ENCODE peak calls at places on chromosomes 16 and 17, in four cellular contexts. J, A, W and I are unnamed samples.

GRCh38 chr17:74801896-74802295 is 25.8 kb upstream of the NAT9 start:
- DNase-seq in J (no peak), W (no peak), A (no peak), I (no peak)

GRCh38 chr16:49473131-49473530 is 99.5 kb downstream of the C16orf78 start:
- DNase-seq in A (peak), W (no peak), J (no peak), I (no peak)

GRCh38 chr17:45877467-45877866 is 16.9 kb upstream of the MAPT start:
- DNase-seq in W (no peak), J (no peak), A (no peak), I (no peak)

GRCh38 chr17:62892870-62893338 is 73.1 kb upstream of the TANC2 start:
- DNase-seq in J (peak), W (peak), A (peak), I (no peak)

GRCh38 chr16:67909056-67909742 is 16.1 kb downstream of the PSKH1 start:
- DNase-seq in A (no peak), W (no peak), J (no peak), I (no peak)

GRCh38 chr17:30969989-30970680 is 704 bp upstream of the RNF135 start:
- DNase-seq in W (peak), J (peak), A (peak), I (no peak)

GRCh38 chr17:76747716-76748360 is 9.9 kb downstream of the MFSD11 start:
- DNase-seq in J (no peak), A (no peak), W (no peak), I (no peak)

GRCh38 chr17:34313164-34313563 is 6.1 kb upstream of the CCL8 start:
- DNase-seq in J (no peak), W (no peak), A (no peak), I (no peak)

GRCh38 chr16:87457724-87458423 is 35.0 kb downstream of the ZCCHC14 start:
- DNase-seq in W (peak), J (peak), A (no peak), I (no peak)

GRCh38 chr16:28067604-28068382 is 4.3 kb upstream of the GSG1L start:
- DNase-seq in A (peak), J (no peak), W (no peak), I (no peak)

GRCh38 chr17:73541111-73541510 is 103.1 kb downstream of the SDK2 start:
- DNase-seq in J (no peak), A (no peak), W (no peak), I (no peak)

GRCh38 chr17:33684714-33685113 is 391.6 kb upstream of the ASIC2 start:
- DNase-seq in A (no peak), W (no peak), J (no peak), I (no peak)

GRCh38 chr17:65231662-65232335 is 94.6 kb downstream of the RGS9 start:
- DNase-seq in W (peak), J (peak), A (peak), I (peak)

GRCh38 chr17:6269474-6269873 is 165.4 kb downstream of the AIPL1 start:
- DNase-seq in W (peak), J (peak), A (no peak), I (no peak)

GRCh38 chr16:72355561-72355960 is 183.6 kb upstream of the PMFBP1 start:
- DNase-seq in A (no peak), W (no peak), J (no peak), I (no peak)

GRCh38 chr17:79926308-79927135 is 87.3 kb upstream of the CBX4 start:
- DNase-seq in W (no peak), J (no peak), A (no peak), I (no peak)

GRCh38 chr17:81037783-81038733 is 3.1 kb downstream of the BAIAP2 start:
- DNase-seq in J (no peak), W (no peak), A (no peak), I (no peak)

GRCh38 chr16:2001456-2002355 is 7.9 kb downstream of the ZNF598 start:
- DNase-seq in A (no peak), J (no peak), W (no peak), I (no peak)

GRCh38 chr16:68351991-68352431 is 41.2 kb downstream of the PRMT7 start:
- DNase-seq in J (peak), A (no peak), W (no peak), I (no peak)

GRCh38 chr17:38511126-38512108 is 83.2 kb downstream of the ARHGAP23 start:
- DNase-seq in A (no peak), W (peak), J (no peak), I (no peak)

GRCh38 chr16:21526923-21527807 is 72.2 kb upstream of the METTL9 start:
- DNase-seq in J (no peak), W (no peak), A (no peak), I (no peak)

GRCh38 chr17:45734598-45734997 is 49.5 kb upstream of the CRHR1 start:
- DNase-seq in A (no peak), J (no peak), W (no peak), I (no peak)

GRCh38 chr17:42118545-42118944 is 2.6 kb downstream of the KAT2A start:
- DNase-seq in J (no peak), A (no peak), W (no peak), I (no peak)

GRCh38 chr16:51818342-51818944 is 667.4 kb upstream of the SALL1 start:
- DNase-seq in W (no peak), J (peak), A (no peak), I (no peak)

GRCh38 chr17:1083451-1084187 is 86.7 kb downstream of the TIMM22 start:
- DNase-seq in A (no peak), J (no peak), W (no peak), I (peak)

GRCh38 chr16:72857841-72858594 is 189.9 kb downstream of the ZFHX3 start:
- DNase-seq in W (no peak), A (no peak), J (no peak), I (no peak)

GRCh38 chr17:19384723-19385391 is 2.1 kb downstream of the MFAP4 start:
- DNase-seq in J (peak), A (peak), W (no peak), I (no peak)

GRCh38 chr16:88681084-88681680 is 5.1 kb downstream of the SNAI3 start:
- DNase-seq in W (no peak), J (no peak), A (no peak), I (no peak)

GRCh38 chr16:4944333-4945281 is 7.7 kb upstream of the PPL start:
- DNase-seq in A (peak), J (peak), W (peak), I (no peak)

GRCh38 chr17:32741381-32741780 is 135.5 kb downstream of the MYO1D start:
- DNase-seq in A (no peak), W (no peak), J (no peak), I (no peak)

GRCh38 chr17:71709974-71710373 is 410.8 kb upstream of the SOX9 start:
- DNase-seq in J (peak), W (no peak), A (no peak), I (no peak)

GRCh38 chr16:46898006-46898405 is 13.8 kb downstream of the GPT2 start:
- DNase-seq in A (no peak), W (no peak), J (no peak), I (no peak)
- TF ChIP-seq CTCF in A (no peak), W (no peak), J (no peak), I (no peak)

GRCh38 chr16:83955218-83956130 is 2.4 kb downstream of the OSGIN1 start:
- DNase-seq in J (no peak), W (no peak), A (no peak), I (no peak)

GRCh38 chr16:83956336-83957289 is 3.6 kb downstream of the OSGIN1 start:
- DNase-seq in A (peak), J (peak), W (peak), I (no peak)

GRCh38 chr16:83952940-83953795 is at the start of gene OSGIN1:
- DNase-seq in A (peak), J (peak), W (peak), I (no peak)

GRCh38 chr16:83953796-83954576 is 946 bp downstream of the OSGIN1 start:
- DNase-seq in A (no peak), W (peak), J (peak), I (no peak)

DNA sequence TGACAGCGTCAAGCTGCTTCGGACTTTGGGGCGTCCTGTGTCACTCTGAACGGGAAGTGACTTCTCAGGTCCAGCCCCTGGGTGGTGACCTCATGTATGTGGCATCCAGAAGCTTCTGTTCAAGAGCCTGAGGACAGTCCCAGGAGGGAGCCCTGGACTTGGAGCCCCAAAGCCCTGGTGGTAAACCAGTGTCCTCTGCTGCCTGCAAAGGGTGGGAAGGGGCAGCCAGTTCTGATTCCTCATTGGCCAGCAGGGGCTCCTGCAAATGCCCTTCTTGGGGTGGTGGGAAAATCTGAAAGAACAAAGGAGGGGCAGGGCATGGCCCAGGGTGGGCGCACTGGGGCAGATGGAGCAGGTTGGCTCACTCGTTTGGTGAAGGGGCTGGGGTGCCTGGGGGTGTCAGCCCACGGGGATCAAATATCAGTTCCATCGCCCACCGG is 1.6 kb downstream of the OSGIN1 start:
- DNase-seq in W (peak), A (peak), J (peak), I (no peak)
- TF ChIP-seq CTCF in W (no peak), A (no peak), J (no peak), I (no peak)

GRCh38 chr16:19659554-19659953 is 58.5 kb downstream of the KNOP1 start:
- DNase-seq in J (no peak), A (no peak), W (no peak), I (no peak)
- TF ChIP-seq CTCF in J (no peak), A (no peak), W (no peak), I (peak)

GRCh38 chr16:50547944-50548658 is at the start of gene NKD1:
- DNase-seq in J (peak), W (peak), A (peak), I (peak)

GRCh38 chr16:50549561-50549915 is 1.3 kb downstream of the NKD1 start:
- DNase-seq in W (no peak), A (no peak), J (no peak), I (no peak)

GRCh38 chr16:50548659-50549560 is 714 bp downstream of the NKD1 start:
- DNase-seq in A (no peak), W (no peak), J (no peak), I (no peak)

GRCh38 chr16:50546125-50546524 is 2.1 kb upstream of the NKD1 start:
- DNase-seq in J (no peak), A (no peak), W (no peak), I (no peak)

GRCh38 chr16:50547340-50547865 is 793 bp upstream of the NKD1 start:
- DNase-seq in A (peak), J (peak), W (no peak), I (no peak)
- TF ChIP-seq CTCF in A (no peak), J (peak), W (peak), I (peak)

GRCh38 chr16:70656712-70657263 is 10.4 kb downstream of the IL34 start:
- DNase-seq in W (no peak), A (no peak), J (no peak), I (no peak)
- TF ChIP-seq CTCF in W (no peak), A (no peak), J (no peak), I (no peak)

GRCh38 chr16:15635926-15636325 is 7.0 kb downstream of the MARF1 start:
- DNase-seq in A (no peak), W (no peak), J (no peak), I (no peak)
- TF ChIP-seq CTCF in A (no peak), W (no peak), J (no peak), I (no peak)

DNA sequence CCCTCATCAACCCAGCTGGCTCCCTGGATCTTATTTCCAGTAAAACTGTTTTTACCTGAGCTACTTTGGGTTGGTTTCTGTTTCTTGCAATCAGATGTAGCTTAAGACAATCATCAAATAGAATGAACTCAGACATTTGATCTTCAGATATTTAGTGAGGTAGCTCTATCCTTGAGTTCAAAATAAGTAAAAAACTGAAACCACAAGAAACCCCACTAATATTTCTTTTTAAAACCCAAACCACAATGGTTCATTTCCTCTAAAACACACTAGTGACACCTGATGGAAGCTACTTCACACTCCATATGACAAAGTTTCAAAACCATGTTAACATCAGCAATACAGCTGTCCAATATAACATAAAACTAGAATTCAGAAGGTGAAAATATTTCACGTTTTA is 37.8 kb downstream of the CACNG1 start:
- DNase-seq in J (no peak), W (no peak), A (no peak), I (no peak)
- TF ChIP-seq CTCF in J (no peak), W (no peak), A (no peak), I (no peak)

GRCh38 chr16:77660311-77660710 is 62.0 kb upstream of the NUDT7 start:
- DNase-seq in J (peak), W (peak), A (no peak), I (no peak)
- TF ChIP-seq CTCF in J (peak), W (peak), A (peak), I (peak)

GRCh38 chr17:8436169-8436932 is 667 bp downstream of the NDEL1 start:
- DNase-seq in W (peak), J (peak), A (peak), I (no peak)
- TF ChIP-seq CTCF in W (no peak), J (no peak), A (no peak), I (no peak)

DNA sequence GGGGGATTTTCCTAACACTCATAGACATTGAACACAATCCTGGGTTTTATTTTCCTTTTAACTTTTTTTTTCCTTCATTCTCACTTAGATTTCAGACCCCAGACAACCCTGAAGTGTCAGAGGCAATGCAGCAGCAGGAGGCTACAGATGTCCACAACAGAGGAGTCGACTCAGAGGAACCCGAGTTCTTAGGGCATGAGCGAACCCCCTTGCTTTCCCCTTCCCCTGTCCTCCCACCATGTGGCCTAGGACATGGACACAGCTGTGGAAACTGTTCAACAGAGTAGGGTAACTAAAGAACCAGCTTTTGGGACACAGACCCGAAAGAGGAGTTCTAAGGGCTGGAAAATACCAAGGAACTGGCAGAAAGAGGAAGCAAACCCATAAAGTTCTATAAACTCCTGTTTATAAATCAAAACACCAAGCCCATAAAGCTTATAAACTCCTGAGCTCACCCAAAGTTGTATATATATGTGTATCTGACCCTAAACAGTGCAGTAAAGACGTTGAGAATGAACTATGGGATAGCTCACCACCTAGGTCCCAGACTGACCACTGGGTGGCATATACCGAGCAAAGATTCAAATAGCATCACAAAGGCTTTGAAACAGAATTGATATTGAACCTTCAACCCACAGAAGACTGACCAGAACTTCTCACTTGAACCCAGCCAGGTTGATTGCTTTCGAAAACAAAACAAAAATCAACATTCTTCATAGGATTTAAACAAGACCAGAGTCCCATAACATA is 33.9 kb downstream of the CMTM4 start:
- DNase-seq in W (peak), J (peak), A (no peak), I (no peak)
- TF ChIP-seq CTCF in W (peak), J (peak), A (peak), I (no peak)